ENCODE peak calls at places on chromosomes 13 and 19, in nine cellular contexts. U is CD8-positive, alpha-beta memory T cell; C is NT2/D1; P is SK-N-SH; Z is heart right ventricle; I is thoracic aorta; F is heart left ventricle; M is endothelial cell of umbilical vein; S is ascending aorta. V is an unnamed sample. For H3K4me1 and H3K9me3, the result is how much of the 10 kb centered on the place peaks cover.

GRCh38 chr19:2663920-2664571 is 38.4 kb downstream of the GNG7 start:
- DNase-seq in C (no peak), U (no peak), P (peak), Z (peak), I (no peak), M (no peak), S (no peak), F (peak), V (no peak)

GRCh38 chr13:25738342-25738771 is 313.5 kb downstream of the SHISA2 start:
- DNase-seq in S (no peak), Z (no peak), I (no peak), U (peak), F (no peak), M (peak), C (no peak), P (peak), V (peak)

GRCh38 chr13:101416181-101417042 is at the start of gene NALCN:
- DNase-seq in P (peak), C (no peak), I (no peak), M (peak), F (peak), U (no peak), S (no peak), Z (peak), V (no peak)

GRCh38 chr19:42250666-42251531 is 4.0 kb downstream of the ERF start:
- DNase-seq in I (no peak), M (peak), F (peak), U (no peak), S (no peak), P (peak), Z (peak), C (no peak), V (no peak)

GRCh38 chr13:99558570-99559180 is 57.4 kb downstream of the TM9SF2 start:
- DNase-seq in C (no peak), I (no peak), U (no peak), P (no peak), S (no peak), Z (no peak), M (no peak), F (no peak), V (no peak)

GRCh38 chr13:91621161-91621560 is 222.7 kb downstream of the GPC5 start:
- DNase-seq in Z (no peak), P (no peak), F (no peak), S (no peak), U (no peak), C (no peak), M (no peak), I (no peak), V (no peak)

GRCh38 chr13:50616101-50616500 is 227.4 kb downstream of the DLEU7 start:
- DNase-seq in M (peak), P (no peak), F (no peak), C (no peak), U (no peak), I (no peak), Z (no peak), S (no peak), V (no peak)

GRCh38 chr19:46033401-46033800 is 7.4 kb downstream of the IGFL4 start:
- DNase-seq in F (no peak), S (no peak), P (no peak), Z (no peak), C (no peak), I (no peak), U (no peak), M (no peak), V (no peak)

GRCh38 chr19:45444318-45445041 is 20.8 kb upstream of the ERCC1 start:
- DNase-seq in I (peak), M (peak), C (no peak), U (peak), F (peak), S (peak), Z (peak), P (peak), V (peak)

GRCh38 chr19:46416077-46416709 is 2.8 kb upstream of the CCDC8 start:
- DNase-seq in P (peak), M (peak), S (no peak), Z (peak), U (no peak), I (peak), C (peak), F (peak), V (peak)

GRCh38 chr13:99970761-99971575 is 599 bp downstream of the ZIC5 start:
- DNase-seq in U (no peak), S (no peak), I (no peak), Z (no peak), C (no peak), M (no peak), F (no peak), P (peak), V (peak)

DNA sequence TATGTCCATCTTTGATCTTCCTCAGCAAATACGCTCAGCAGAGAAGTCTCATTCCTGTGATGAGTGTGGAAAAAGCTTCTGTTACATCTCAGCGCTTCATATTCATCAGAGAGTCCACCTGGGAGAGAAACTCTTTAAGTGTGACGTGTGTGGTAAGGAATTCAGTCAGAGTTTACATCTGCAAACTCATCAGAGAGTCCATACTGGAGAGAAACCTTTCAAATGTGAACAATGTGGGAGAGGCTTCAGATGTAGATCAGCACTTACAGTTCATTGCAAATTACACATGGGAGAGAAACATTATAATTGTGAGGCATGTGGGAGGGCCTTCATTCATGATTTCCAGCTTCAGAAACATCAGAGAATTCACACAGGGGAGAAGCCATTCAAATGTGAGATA is 5.7 kb upstream of the ZNF284 start:
- DNase-seq in C (no peak), Z (no peak), P (no peak), I (no peak), U (no peak), M (no peak), F (no peak), S (no peak), V (no peak)
- H3K4me3 ChIP-seq in C (no peak), Z (no peak), P (no peak), I (no peak), U (no peak), M (no peak), F (no peak), S (no peak), V (no peak)

GRCh38 chr19:1354496-1355257 is 29.0 kb upstream of the NDUFS7 start:
- DNase-seq in C (peak), U (peak), S (peak), M (peak), Z (peak), I (peak), F (peak), P (peak), V (peak)

GRCh38 chr19:1360126-1360817 is 23.4 kb upstream of the NDUFS7 start:
- DNase-seq in S (no peak), C (no peak), M (no peak), U (no peak), I (no peak), F (no peak), P (no peak), Z (no peak), V (no peak)

GRCh38 chr19:1355974-1356865 is 27.5 kb upstream of the NDUFS7 start:
- DNase-seq in I (no peak), Z (no peak), U (no peak), P (no peak), M (peak), S (no peak), C (no peak), F (no peak), V (no peak)

GRCh38 chr19:1355258-1355973 is 28.3 kb upstream of the NDUFS7 start:
- DNase-seq in S (no peak), I (no peak), C (no peak), M (no peak), P (peak), F (no peak), U (no peak), Z (no peak), V (no peak)

GRCh38 chr19:1357695-1358094 is 26.0 kb upstream of the NDUFS7 start:
- DNase-seq in F (no peak), C (peak), Z (no peak), M (no peak), P (no peak), S (no peak), U (no peak), I (no peak), V (no peak)
- H3K4me1 ChIP-seq in F (under half), C (under half), Z (under half), M (under half), P (under half), S (under half), U (under half), I (under half), V (under half)

GRCh38 chr13:112069727-112070300 is 2.9 kb downstream of the SOX1 start:
- DNase-seq in I (no peak), P (no peak), C (no peak), M (no peak), Z (no peak), S (no peak), F (no peak), U (no peak), V (no peak)

GRCh38 chr13:112071011-112071901 is 4.3 kb downstream of the SOX1 start:
- DNase-seq in Z (no peak), I (no peak), F (no peak), M (no peak), U (no peak), C (no peak), P (no peak), S (no peak), V (no peak)

GRCh38 chr13:112072531-112073244 is 5.7 kb downstream of the SOX1 start:
- DNase-seq in C (no peak), I (no peak), P (no peak), F (no peak), U (no peak), Z (peak), S (no peak), M (no peak), V (peak)

GRCh38 chr13:112073245-112074138 is 6.5 kb downstream of the SOX1 start:
- DNase-seq in S (no peak), C (no peak), I (no peak), M (no peak), U (no peak), P (no peak), F (no peak), Z (no peak), V (peak)

GRCh38 chr13:112071902-112072530 is 5.1 kb downstream of the SOX1 start:
- DNase-seq in C (no peak), I (no peak), U (no peak), S (no peak), M (no peak), F (no peak), P (no peak), Z (no peak), V (no peak)
- H3K9me3 ChIP-seq in C (under half), I (under half), U (under half), S (under half), M (under half), F (under half), P (under half), Z (under half), V (under half)

GRCh38 chr19:11580665-11581418 is 3.4 kb upstream of the ACP5 start:
- DNase-seq in I (no peak), C (no peak), F (no peak), U (no peak), M (peak), S (no peak), Z (no peak), P (no peak), V (no peak)

GRCh38 chr19:11574689-11575088 is 2.8 kb downstream of the ACP5 start:
- DNase-seq in P (no peak), M (no peak), C (no peak), S (no peak), Z (no peak), I (no peak), F (no peak), U (no peak), V (no peak)

GRCh38 chr19:11576186-11576585 is 1.3 kb downstream of the ACP5 start:
- DNase-seq in C (no peak), I (no peak), M (no peak), U (no peak), Z (no peak), S (no peak), F (no peak), P (no peak), V (no peak)

GRCh38 chr19:11578342-11579142 is 1.1 kb upstream of the ACP5 start:
- DNase-seq in S (no peak), P (peak), M (peak), I (no peak), F (peak), C (no peak), U (peak), Z (peak), V (no peak)

GRCh38 chr19:11577451-11578341 is at the start of gene ACP5:
- DNase-seq in M (no peak), Z (no peak), I (no peak), P (peak), S (no peak), U (peak), F (no peak), C (no peak), V (no peak)
- H3K4me3 ChIP-seq in M (no peak), Z (peak), I (peak), P (no peak), S (peak), U (peak), F (peak), C (no peak), V (no peak)

V was measured in HAP-1.